ENCODE peak calls at places on chromosomes 4 and X, in ten cellular contexts. One of them, this sample, is unnamed.
A peak's percentile ranks its signal among the peaks of the same experiment; 100 is the strongest.

GRCh38 chrX:153829549-153829798 is 870 bp downstream of the PDZD4 start:
- ATAC-seq in HCT116: peak; percentile 18
- ATAC-seq in gastrocnemius medialis: no peak
- ATAC-seq in IMR-90: no peak
- ATAC-seq in HepG2: no peak
- ATAC-seq in right lobe of liver: no peak
- ATAC-seq in upper lobe of left lung: peak; percentile 19
- ATAC-seq in A549: peak; percentile 13
- ATAC-seq in K562: no peak
- ATAC-seq in heart left ventricle: no peak
- ATAC-seq in this sample: peak; percentile 27

GRCh38 chr4:24164797-24165196 is 274.9 kb upstream of the PPARGC1A start:
- ATAC-seq in HCT116: no peak
- ATAC-seq in gastrocnemius medialis: no peak
- ATAC-seq in IMR-90: no peak
- ATAC-seq in HepG2: no peak
- ATAC-seq in right lobe of liver: no peak
- ATAC-seq in upper lobe of left lung: no peak
- ATAC-seq in A549: no peak
- ATAC-seq in K562: no peak
- ATAC-seq in heart left ventricle: no peak
- ATAC-seq in this sample: no peak

GRCh38 chr4:109548655-109549054 is 11.4 kb upstream of the MCUB start:
- ATAC-seq in HCT116: peak; percentile 36
- ATAC-seq in gastrocnemius medialis: peak; percentile 39
- ATAC-seq in IMR-90: peak; percentile 88
- ATAC-seq in HepG2: no peak
- ATAC-seq in right lobe of liver: peak; percentile 50
- ATAC-seq in upper lobe of left lung: peak; percentile 76
- ATAC-seq in A549: no peak
- ATAC-seq in K562: no peak
- ATAC-seq in heart left ventricle: peak; percentile 87
- ATAC-seq in this sample: peak; percentile 46

GRCh38 chr4:81647388-81647787 is 175.7 kb upstream of the RASGEF1B start:
- ATAC-seq in HCT116: no peak
- ATAC-seq in gastrocnemius medialis: no peak
- ATAC-seq in IMR-90: no peak
- ATAC-seq in HepG2: no peak
- ATAC-seq in right lobe of liver: no peak
- ATAC-seq in upper lobe of left lung: no peak
- ATAC-seq in A549: no peak
- ATAC-seq in K562: no peak
- ATAC-seq in heart left ventricle: no peak
- ATAC-seq in this sample: no peak

GRCh38 chr4:35966558-35966957 is 277.8 kb downstream of the ARAP2 start:
- ATAC-seq in HCT116: no peak
- ATAC-seq in gastrocnemius medialis: no peak
- ATAC-seq in IMR-90: no peak
- ATAC-seq in HepG2: no peak
- ATAC-seq in right lobe of liver: no peak
- ATAC-seq in upper lobe of left lung: no peak
- ATAC-seq in A549: no peak
- ATAC-seq in K562: no peak
- ATAC-seq in heart left ventricle: no peak
- ATAC-seq in this sample: no peak

GRCh38 chr4:116016201-116016600 is 902.8 kb upstream of the NDST4 start:
- ATAC-seq in HCT116: no peak
- ATAC-seq in gastrocnemius medialis: no peak
- ATAC-seq in IMR-90: no peak
- ATAC-seq in HepG2: no peak
- ATAC-seq in right lobe of liver: no peak
- ATAC-seq in upper lobe of left lung: no peak
- ATAC-seq in A549: no peak
- ATAC-seq in K562: no peak
- ATAC-seq in heart left ventricle: no peak
- ATAC-seq in this sample: no peak

GRCh38 chrX:10548681-10549080 is 71.7 kb downstream of the MID1 start:
- ATAC-seq in HCT116: no peak
- ATAC-seq in gastrocnemius medialis: no peak
- ATAC-seq in IMR-90: no peak
- ATAC-seq in HepG2: no peak
- ATAC-seq in right lobe of liver: no peak
- ATAC-seq in upper lobe of left lung: no peak
- ATAC-seq in A549: no peak
- ATAC-seq in K562: no peak
- ATAC-seq in heart left ventricle: no peak
- ATAC-seq in this sample: no peak

GRCh38 chr4:105630670-105631655 is 77.5 kb downstream of the INTS12 start:
- ATAC-seq in HCT116: no peak
- ATAC-seq in gastrocnemius medialis: no peak
- ATAC-seq in IMR-90: no peak
- ATAC-seq in HepG2: no peak
- ATAC-seq in right lobe of liver: no peak
- ATAC-seq in upper lobe of left lung: no peak
- ATAC-seq in A549: no peak
- ATAC-seq in K562: no peak
- ATAC-seq in heart left ventricle: peak; percentile 26
- ATAC-seq in this sample: no peak

GRCh38 chr4:94695389-94695788 is 62.4 kb upstream of the BMPR1B start:
- ATAC-seq in HCT116: peak; percentile 44
- ATAC-seq in gastrocnemius medialis: no peak
- ATAC-seq in IMR-90: no peak
- ATAC-seq in HepG2: no peak
- ATAC-seq in right lobe of liver: no peak
- ATAC-seq in upper lobe of left lung: no peak
- ATAC-seq in A549: no peak
- ATAC-seq in K562: no peak
- ATAC-seq in heart left ventricle: no peak
- ATAC-seq in this sample: no peak

GRCh38 chr4:86233681-86234080 is 126.2 kb downstream of the MAPK10 start:
- ATAC-seq in HCT116: no peak
- ATAC-seq in gastrocnemius medialis: no peak
- ATAC-seq in IMR-90: peak; percentile 64
- ATAC-seq in HepG2: no peak
- ATAC-seq in right lobe of liver: no peak
- ATAC-seq in upper lobe of left lung: no peak
- ATAC-seq in A549: no peak
- ATAC-seq in K562: no peak
- ATAC-seq in heart left ventricle: no peak
- ATAC-seq in this sample: no peak
- TF ChIP-seq POLR2A in HCT116: no peak
- TF ChIP-seq POLR2A in gastrocnemius medialis: no peak
- TF ChIP-seq POLR2A in IMR-90: no peak
- TF ChIP-seq POLR2A in HepG2: no peak
- TF ChIP-seq POLR2A in right lobe of liver: no peak
- TF ChIP-seq POLR2A in upper lobe of left lung: no peak
- TF ChIP-seq POLR2A in A549: no peak
- TF ChIP-seq POLR2A in K562: no peak
- TF ChIP-seq POLR2A in heart left ventricle: no peak
- TF ChIP-seq POLR2A in this sample: no peak

GRCh38 chrX:120604359-120604782 is 470 bp downstream of the MCTS1 start:
- ATAC-seq in HCT116: peak; percentile 61
- ATAC-seq in gastrocnemius medialis: peak; percentile 63
- ATAC-seq in IMR-90: peak; percentile 64
- ATAC-seq in HepG2: peak; percentile 83
- ATAC-seq in right lobe of liver: peak; percentile 71
- ATAC-seq in upper lobe of left lung: peak; percentile 88
- ATAC-seq in A549: peak; percentile 67
- ATAC-seq in K562: peak; percentile 81
- ATAC-seq in heart left ventricle: peak; percentile 85
- ATAC-seq in this sample: peak; percentile 49

DNA sequence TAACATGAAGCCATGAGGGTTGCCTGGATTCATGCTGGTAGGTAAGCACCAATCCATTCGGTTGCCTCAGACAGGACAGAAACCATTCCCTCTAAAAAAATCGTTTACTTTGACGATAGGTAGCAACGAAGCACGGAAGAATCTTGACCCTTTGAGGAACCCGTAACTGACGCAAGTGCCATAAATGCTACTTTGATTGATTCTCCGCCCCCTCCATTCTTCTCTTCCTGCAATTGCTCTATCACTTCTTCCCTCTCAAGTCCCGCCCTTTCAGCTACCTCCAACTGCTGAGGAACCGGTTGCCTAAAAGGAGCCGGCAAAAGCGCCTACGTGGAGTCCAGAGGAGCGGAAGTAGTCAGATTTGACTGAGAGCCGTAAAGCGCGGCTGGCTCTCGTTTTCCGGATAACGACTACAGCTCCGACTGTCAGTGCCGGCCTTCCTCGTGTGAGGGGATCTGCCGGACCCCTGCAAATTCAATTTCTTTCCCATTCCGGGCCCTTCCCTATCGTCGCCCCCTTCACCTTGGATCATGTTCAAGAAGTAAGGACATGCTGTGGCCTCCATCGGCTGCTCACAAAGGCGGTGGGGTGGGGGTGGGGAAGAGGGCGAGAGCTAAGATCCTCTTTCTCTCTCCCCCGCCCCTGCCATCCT is at the start of gene MCTS1:
- ATAC-seq in HCT116: peak; percentile 98
- ATAC-seq in gastrocnemius medialis: peak; percentile 97
- ATAC-seq in IMR-90: peak; percentile 95
- ATAC-seq in HepG2: peak; percentile 94
- ATAC-seq in right lobe of liver: peak; percentile 97
- ATAC-seq in upper lobe of left lung: peak; percentile 98
- ATAC-seq in A549: peak; percentile 98
- ATAC-seq in K562: peak; percentile 98
- ATAC-seq in heart left ventricle: peak; percentile 96
- ATAC-seq in this sample: peak; percentile 97
- TF ChIP-seq POLR2A in HCT116: no peak
- TF ChIP-seq POLR2A in gastrocnemius medialis: peak; percentile 69
- TF ChIP-seq POLR2A in IMR-90: peak; percentile 61
- TF ChIP-seq POLR2A in HepG2: peak; percentile 42
- TF ChIP-seq POLR2A in right lobe of liver: peak; percentile 73
- TF ChIP-seq POLR2A in upper lobe of left lung: no peak
- TF ChIP-seq POLR2A in A549: peak; percentile 34
- TF ChIP-seq POLR2A in K562: peak; percentile 88
- TF ChIP-seq POLR2A in heart left ventricle: peak; percentile 48
- TF ChIP-seq POLR2A in this sample: no peak

GRCh38 chr4:3039706-3040366 is 34.5 kb downstream of the HTT-AS start:
- ATAC-seq in HCT116: no peak
- ATAC-seq in gastrocnemius medialis: no peak
- ATAC-seq in IMR-90: no peak
- ATAC-seq in HepG2: no peak
- ATAC-seq in right lobe of liver: no peak
- ATAC-seq in upper lobe of left lung: no peak
- ATAC-seq in A549: no peak
- ATAC-seq in K562: no peak
- ATAC-seq in heart left ventricle: no peak
- ATAC-seq in this sample: no peak

GRCh38 chr4:3042226-3042625 is 32.1 kb downstream of the HTT-AS start:
- ATAC-seq in HCT116: no peak
- ATAC-seq in gastrocnemius medialis: no peak
- ATAC-seq in IMR-90: no peak
- ATAC-seq in HepG2: no peak
- ATAC-seq in right lobe of liver: no peak
- ATAC-seq in upper lobe of left lung: no peak
- ATAC-seq in A549: no peak
- ATAC-seq in K562: no peak
- ATAC-seq in heart left ventricle: no peak
- ATAC-seq in this sample: no peak

GRCh38 chr4:3037957-3038451 is 36.3 kb downstream of the HTT-AS start:
- ATAC-seq in HCT116: no peak
- ATAC-seq in gastrocnemius medialis: no peak
- ATAC-seq in IMR-90: no peak
- ATAC-seq in HepG2: no peak
- ATAC-seq in right lobe of liver: no peak
- ATAC-seq in upper lobe of left lung: no peak
- ATAC-seq in A549: no peak
- ATAC-seq in K562: no peak
- ATAC-seq in heart left ventricle: peak; percentile 60
- ATAC-seq in this sample: no peak

GRCh38 chr4:3041192-3042142 is 32.9 kb downstream of the HTT-AS start:
- ATAC-seq in HCT116: no peak
- ATAC-seq in gastrocnemius medialis: peak; percentile 90
- ATAC-seq in IMR-90: peak; percentile 67
- ATAC-seq in HepG2: peak; percentile 85
- ATAC-seq in right lobe of liver: peak; percentile 77
- ATAC-seq in upper lobe of left lung: peak; percentile 82
- ATAC-seq in A549: no peak
- ATAC-seq in K562: no peak
- ATAC-seq in heart left ventricle: peak; percentile 65
- ATAC-seq in this sample: peak; percentile 64

DNA sequence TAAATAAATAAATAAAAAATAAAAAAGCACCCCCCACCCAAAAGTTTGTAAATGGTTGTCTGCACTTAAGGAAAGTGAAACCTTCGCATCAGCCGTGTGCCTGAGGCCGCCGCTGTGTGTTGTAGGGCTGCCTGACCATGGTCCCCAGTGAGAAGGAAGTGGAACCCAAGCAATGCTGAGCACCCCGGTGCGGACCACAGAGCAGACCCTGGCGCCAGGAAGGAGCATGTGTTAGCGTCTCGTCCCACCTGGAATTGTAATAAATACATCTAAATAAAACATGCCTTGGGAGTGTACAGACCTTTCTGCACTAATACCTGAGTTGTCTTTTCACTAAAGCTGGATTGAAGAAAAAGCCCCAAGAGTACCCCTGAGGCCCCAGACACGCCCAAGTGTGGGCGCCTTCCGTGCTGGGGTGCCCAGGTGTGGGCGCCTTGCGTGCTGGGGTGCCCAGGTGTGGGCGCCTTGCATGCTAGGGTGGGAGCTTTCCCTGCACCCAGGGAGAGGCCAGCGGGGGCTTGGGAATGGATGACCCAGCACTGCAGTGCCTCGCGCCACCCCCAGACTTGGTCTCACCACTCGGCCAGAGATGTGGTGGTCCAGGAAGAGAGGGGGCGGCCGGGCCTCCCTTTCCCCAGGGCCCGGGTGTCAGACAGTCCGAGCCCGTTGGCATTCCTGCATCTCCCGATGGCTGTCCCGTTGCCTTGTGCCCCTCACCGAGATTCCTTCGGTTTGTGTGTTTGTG is 33.7 kb downstream of the HTT-AS start:
- ATAC-seq in HCT116: no peak
- ATAC-seq in gastrocnemius medialis: no peak
- ATAC-seq in IMR-90: no peak
- ATAC-seq in HepG2: no peak
- ATAC-seq in right lobe of liver: no peak
- ATAC-seq in upper lobe of left lung: no peak
- ATAC-seq in A549: no peak
- ATAC-seq in K562: no peak
- ATAC-seq in heart left ventricle: no peak
- ATAC-seq in this sample: no peak
- TF ChIP-seq POLR2A in HCT116: no peak
- TF ChIP-seq POLR2A in gastrocnemius medialis: no peak
- TF ChIP-seq POLR2A in IMR-90: no peak
- TF ChIP-seq POLR2A in HepG2: no peak
- TF ChIP-seq POLR2A in right lobe of liver: no peak
- TF ChIP-seq POLR2A in upper lobe of left lung: no peak
- TF ChIP-seq POLR2A in A549: no peak
- TF ChIP-seq POLR2A in K562: no peak
- TF ChIP-seq POLR2A in heart left ventricle: no peak
- TF ChIP-seq POLR2A in this sample: no peak

DNA sequence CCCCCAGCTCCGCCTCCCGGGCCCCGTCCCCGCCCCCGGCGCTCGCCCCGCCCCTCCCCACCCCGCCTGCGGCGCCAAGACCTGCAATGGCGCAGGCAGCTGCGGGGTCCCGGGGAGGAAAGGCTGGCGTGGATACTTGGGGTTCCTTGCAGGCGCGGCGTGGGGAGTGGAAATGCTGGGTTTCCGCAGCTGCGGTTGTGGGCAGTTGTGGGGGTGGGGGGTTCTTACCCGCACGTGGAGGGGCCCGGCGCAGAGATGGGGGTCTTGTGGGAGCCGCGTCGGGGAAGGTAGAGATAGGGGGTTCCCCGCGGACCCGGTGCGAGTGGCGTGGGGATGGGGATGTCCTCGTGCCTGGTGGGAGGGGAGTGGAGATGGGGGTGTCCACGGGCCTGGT is 678 bp upstream of the ASMTL start:
- ATAC-seq in HCT116: peak; percentile 11
- ATAC-seq in gastrocnemius medialis: peak; percentile 13
- ATAC-seq in IMR-90: peak; percentile 3
- ATAC-seq in HepG2: peak; percentile 59
- ATAC-seq in right lobe of liver: peak; percentile 47
- ATAC-seq in upper lobe of left lung: peak; percentile 39
- ATAC-seq in A549: peak; percentile 46
- ATAC-seq in K562: peak; percentile 72
- ATAC-seq in heart left ventricle: peak; percentile 2
- ATAC-seq in this sample: peak; percentile 39
- TF ChIP-seq POLR2A in HCT116: no peak
- TF ChIP-seq POLR2A in gastrocnemius medialis: no peak
- TF ChIP-seq POLR2A in IMR-90: no peak
- TF ChIP-seq POLR2A in HepG2: no peak
- TF ChIP-seq POLR2A in right lobe of liver: no peak
- TF ChIP-seq POLR2A in upper lobe of left lung: no peak
- TF ChIP-seq POLR2A in A549: peak; percentile 22
- TF ChIP-seq POLR2A in K562: no peak
- TF ChIP-seq POLR2A in heart left ventricle: no peak
- TF ChIP-seq POLR2A in this sample: no peak

This sample was measured in gastroesophageal sphincter.